ENCODE peak calls at places on chromosome X, in ten cellular contexts. One of them, this sample, is unnamed.

GRCh38 chrX:54695231-54695630 is 102.8 kb downstream of the ITIH6 start:
- DNase-seq in glutamatergic neuron: no peak
- DNase-seq in fibroblast of villous mesenchyme: peak
- DNase-seq in neural crest cell: no peak
- DNase-seq in choroid plexus epithelial cell: peak
- DNase-seq in RPMI8226: peak
- DNase-seq in fibroblast of lung: no peak
- DNase-seq in T-helper 17 cell: no peak
- DNase-seq in renal cortical epithelial cell: no peak
- DNase-seq in stomach: no peak
- DNase-seq in this sample: no peak

GRCh38 chrX:68511255-68511654 is 12.4 kb downstream of the YIPF6 start:
- DNase-seq in T-helper 17 cell: no peak
- DNase-seq in glutamatergic neuron: peak
- DNase-seq in stomach: no peak
- DNase-seq in fibroblast of lung: peak
- DNase-seq in neural crest cell: peak
- DNase-seq in fibroblast of villous mesenchyme: peak
- DNase-seq in RPMI8226: peak
- DNase-seq in choroid plexus epithelial cell: peak
- DNase-seq in renal cortical epithelial cell: peak
- DNase-seq in this sample: peak

GRCh38 chrX:345020-345925 is 26.7 kb upstream of the GTPBP6 start:
- DNase-seq in T-helper 17 cell: no peak
- DNase-seq in renal cortical epithelial cell: no peak
- DNase-seq in fibroblast of villous mesenchyme: no peak
- DNase-seq in RPMI8226: no peak
- DNase-seq in choroid plexus epithelial cell: no peak
- DNase-seq in stomach: no peak
- DNase-seq in neural crest cell: no peak
- DNase-seq in glutamatergic neuron: peak
- DNase-seq in fibroblast of lung: no peak
- DNase-seq in this sample: peak

GRCh38 chrX:55264816-55265215 is at the start of gene PAGE3:
- DNase-seq in fibroblast of lung: no peak
- DNase-seq in glutamatergic neuron: no peak
- DNase-seq in choroid plexus epithelial cell: no peak
- DNase-seq in neural crest cell: no peak
- DNase-seq in fibroblast of villous mesenchyme: no peak
- DNase-seq in stomach: no peak
- DNase-seq in T-helper 17 cell: no peak
- DNase-seq in RPMI8226: no peak
- DNase-seq in renal cortical epithelial cell: no peak
- DNase-seq in this sample: no peak

GRCh38 chrX:23304881-23305280 is 29.8 kb upstream of the PTCHD1 start:
- DNase-seq in fibroblast of lung: no peak
- DNase-seq in stomach: no peak
- DNase-seq in RPMI8226: no peak
- DNase-seq in neural crest cell: no peak
- DNase-seq in renal cortical epithelial cell: no peak
- DNase-seq in choroid plexus epithelial cell: no peak
- DNase-seq in T-helper 17 cell: no peak
- DNase-seq in glutamatergic neuron: no peak
- DNase-seq in fibroblast of villous mesenchyme: no peak
- DNase-seq in this sample: no peak

GRCh38 chrX:118727686-118728339 is 407 bp downstream of the IL13RA1 start:
- DNase-seq in T-helper 17 cell: no peak
- DNase-seq in RPMI8226: no peak
- DNase-seq in choroid plexus epithelial cell: no peak
- DNase-seq in fibroblast of villous mesenchyme: peak
- DNase-seq in glutamatergic neuron: peak
- DNase-seq in renal cortical epithelial cell: no peak
- DNase-seq in stomach: peak
- DNase-seq in fibroblast of lung: peak
- DNase-seq in neural crest cell: peak
- DNase-seq in this sample: peak

GRCh38 chrX:149131780-149132179 is 373.3 kb downstream of the IDS start:
- DNase-seq in T-helper 17 cell: no peak
- DNase-seq in RPMI8226: no peak
- DNase-seq in neural crest cell: no peak
- DNase-seq in renal cortical epithelial cell: peak
- DNase-seq in choroid plexus epithelial cell: peak
- DNase-seq in stomach: no peak
- DNase-seq in fibroblast of villous mesenchyme: no peak
- DNase-seq in fibroblast of lung: peak
- DNase-seq in glutamatergic neuron: no peak
- DNase-seq in this sample: no peak

GRCh38 chrX:53239474-53239873 is 14.5 kb upstream of the KDM5C start:
- DNase-seq in T-helper 17 cell: no peak
- DNase-seq in fibroblast of lung: no peak
- DNase-seq in glutamatergic neuron: peak
- DNase-seq in stomach: no peak
- DNase-seq in choroid plexus epithelial cell: no peak
- DNase-seq in RPMI8226: peak
- DNase-seq in fibroblast of villous mesenchyme: no peak
- DNase-seq in renal cortical epithelial cell: no peak
- DNase-seq in neural crest cell: no peak
- DNase-seq in this sample: no peak

GRCh38 chrX:10288400-10288799 is 131.6 kb downstream of the CLCN4 start:
- DNase-seq in fibroblast of lung: peak
- DNase-seq in neural crest cell: no peak
- DNase-seq in fibroblast of villous mesenchyme: peak
- DNase-seq in choroid plexus epithelial cell: peak
- DNase-seq in renal cortical epithelial cell: no peak
- DNase-seq in stomach: no peak
- DNase-seq in RPMI8226: no peak
- DNase-seq in T-helper 17 cell: no peak
- DNase-seq in glutamatergic neuron: no peak
- DNase-seq in this sample: no peak

GRCh38 chrX:1152090-1152489 is 60.4 kb downstream of the CRLF2 start:
- DNase-seq in fibroblast of lung: no peak
- DNase-seq in glutamatergic neuron: no peak
- DNase-seq in neural crest cell: no peak
- DNase-seq in choroid plexus epithelial cell: no peak
- DNase-seq in T-helper 17 cell: no peak
- DNase-seq in renal cortical epithelial cell: no peak
- DNase-seq in fibroblast of villous mesenchyme: no peak
- DNase-seq in RPMI8226: no peak
- DNase-seq in stomach: no peak
- DNase-seq in this sample: no peak

GRCh38 chrX:65667157-65667502 is 324 bp upstream of the MSN start:
- DNase-seq in RPMI8226: no peak
- DNase-seq in choroid plexus epithelial cell: no peak
- DNase-seq in stomach: no peak
- DNase-seq in T-helper 17 cell: no peak
- DNase-seq in glutamatergic neuron: no peak
- DNase-seq in neural crest cell: no peak
- DNase-seq in renal cortical epithelial cell: no peak
- DNase-seq in fibroblast of villous mesenchyme: no peak
- DNase-seq in fibroblast of lung: no peak
- DNase-seq in this sample: no peak

GRCh38 chrX:23341452-23341851 is 6.8 kb downstream of the PTCHD1 start:
- DNase-seq in choroid plexus epithelial cell: peak
- DNase-seq in T-helper 17 cell: no peak
- DNase-seq in stomach: no peak
- DNase-seq in fibroblast of villous mesenchyme: no peak
- DNase-seq in glutamatergic neuron: no peak
- DNase-seq in renal cortical epithelial cell: peak
- DNase-seq in neural crest cell: no peak
- DNase-seq in RPMI8226: no peak
- DNase-seq in fibroblast of lung: peak
- DNase-seq in this sample: peak

GRCh38 chrX:154351183-154352011 is 23.0 kb downstream of the FLNA start:
- DNase-seq in fibroblast of lung: no peak
- DNase-seq in glutamatergic neuron: no peak
- DNase-seq in renal cortical epithelial cell: no peak
- DNase-seq in stomach: no peak
- DNase-seq in T-helper 17 cell: peak
- DNase-seq in RPMI8226: no peak
- DNase-seq in choroid plexus epithelial cell: no peak
- DNase-seq in fibroblast of villous mesenchyme: no peak
- DNase-seq in neural crest cell: no peak
- DNase-seq in this sample: peak

GRCh38 chrX:115606861-115607260 is 45.9 kb downstream of the PLS3 start:
- DNase-seq in RPMI8226: no peak
- DNase-seq in T-helper 17 cell: no peak
- DNase-seq in glutamatergic neuron: no peak
- DNase-seq in neural crest cell: no peak
- DNase-seq in fibroblast of lung: no peak
- DNase-seq in choroid plexus epithelial cell: no peak
- DNase-seq in renal cortical epithelial cell: no peak
- DNase-seq in fibroblast of villous mesenchyme: no peak
- DNase-seq in stomach: no peak
- DNase-seq in this sample: no peak